ENCODE peak calls at places on chromosomes 4 and X, in seven cellular contexts. One of them, this sample, is unnamed.

GRCh38 chr4:70715097-70715496 is 6.7 kb upstream of the RUFY3 start:
- DNase-seq in AG04450: no peak
- DNase-seq in hepatocyte: no peak
- DNase-seq in psoas muscle: no peak
- DNase-seq in kidney: no peak
- DNase-seq in A549: no peak
- DNase-seq in prostate gland: no peak
- DNase-seq in this sample: no peak

GRCh38 chr4:77538574-77539157 is 67.0 kb upstream of the CXCL13 start:
- DNase-seq in AG04450: no peak
- DNase-seq in hepatocyte: peak; percentile 36
- DNase-seq in psoas muscle: no peak
- DNase-seq in kidney: no peak
- DNase-seq in A549: peak; percentile 60
- DNase-seq in prostate gland: no peak
- DNase-seq in this sample: no peak

GRCh38 chr4:108148316-108148715 is 20.4 kb downstream of the LEF1 start:
- DNase-seq in AG04450: no peak
- DNase-seq in hepatocyte: peak; percentile 23
- DNase-seq in psoas muscle: no peak
- DNase-seq in kidney: no peak
- DNase-seq in A549: no peak
- DNase-seq in prostate gland: no peak
- DNase-seq in this sample: no peak

GRCh38 chrX:106243376-106243775 is 75.3 kb downstream of the PWWP3B start:
- DNase-seq in AG04450: no peak
- DNase-seq in hepatocyte: no peak
- DNase-seq in psoas muscle: no peak
- DNase-seq in kidney: no peak
- DNase-seq in A549: no peak
- DNase-seq in prostate gland: no peak
- DNase-seq in this sample: no peak

GRCh38 chr4:84634961-84635360 is 52.0 kb downstream of the CDS1 start:
- DNase-seq in AG04450: no peak
- DNase-seq in hepatocyte: no peak
- DNase-seq in psoas muscle: no peak
- DNase-seq in kidney: no peak
- DNase-seq in A549: no peak
- DNase-seq in prostate gland: no peak
- DNase-seq in this sample: no peak

GRCh38 chr4:148664636-148665035 is 222.4 kb upstream of the NR3C2 start:
- DNase-seq in AG04450: no peak
- DNase-seq in hepatocyte: no peak
- DNase-seq in psoas muscle: no peak
- DNase-seq in kidney: no peak
- DNase-seq in A549: no peak
- DNase-seq in prostate gland: no peak
- DNase-seq in this sample: no peak

GRCh38 chrX:51568586-51568985 is 50.1 kb downstream of the CENPVL3 start:
- DNase-seq in AG04450: peak; percentile 67
- DNase-seq in hepatocyte: no peak
- DNase-seq in psoas muscle: no peak
- DNase-seq in kidney: no peak
- DNase-seq in A549: peak; percentile 18
- DNase-seq in prostate gland: no peak
- DNase-seq in this sample: no peak

GRCh38 chr4:76984788-76985211 is 35.2 kb downstream of the SEPTIN11 start:
- DNase-seq in AG04450: peak; percentile 100
- DNase-seq in hepatocyte: peak; percentile 88
- DNase-seq in psoas muscle: peak; percentile 64
- DNase-seq in kidney: peak; percentile 74
- DNase-seq in A549: no peak
- DNase-seq in prostate gland: no peak
- DNase-seq in this sample: peak; percentile 78

GRCh38 chr4:73740353-73740778 is at the start of gene CXCL8:
- DNase-seq in AG04450: peak; percentile 38
- DNase-seq in hepatocyte: peak; percentile 24
- DNase-seq in psoas muscle: peak; percentile 30
- DNase-seq in kidney: no peak
- DNase-seq in A549: peak; percentile 90
- DNase-seq in prostate gland: peak; percentile 95
- DNase-seq in this sample: peak; percentile 71

GRCh38 chr4:123127865-123128264 is 205.5 kb upstream of the NUDT6 start:
- DNase-seq in AG04450: no peak
- DNase-seq in hepatocyte: no peak
- DNase-seq in psoas muscle: no peak
- DNase-seq in kidney: no peak
- DNase-seq in A549: no peak
- DNase-seq in prostate gland: no peak
- DNase-seq in this sample: no peak

GRCh38 chr4:622071-622995 is 3.0 kb upstream of the PDE6B start:
- DNase-seq in AG04450: no peak
- DNase-seq in hepatocyte: no peak
- DNase-seq in psoas muscle: no peak
- DNase-seq in kidney: peak; percentile 43
- DNase-seq in A549: no peak
- DNase-seq in prostate gland: no peak
- DNase-seq in this sample: no peak

GRCh38 chr4:102867278-102868152 is 1.3 kb upstream of the CISD2 start:
- DNase-seq in AG04450: no peak
- DNase-seq in hepatocyte: no peak
- DNase-seq in psoas muscle: no peak
- DNase-seq in kidney: no peak
- DNase-seq in A549: peak; percentile 19
- DNase-seq in prostate gland: no peak
- DNase-seq in this sample: no peak

GRCh38 chr4:55727746-55728145 is 91.6 kb upstream of the NMU start:
- DNase-seq in AG04450: no peak
- DNase-seq in hepatocyte: no peak
- DNase-seq in psoas muscle: no peak
- DNase-seq in kidney: no peak
- DNase-seq in A549: no peak
- DNase-seq in prostate gland: no peak
- DNase-seq in this sample: no peak

GRCh38 chr4:99207069-99207743 is 11.8 kb downstream of the ADH6 start:
- DNase-seq in AG04450: no peak
- DNase-seq in hepatocyte: no peak
- DNase-seq in psoas muscle: no peak
- DNase-seq in kidney: no peak
- DNase-seq in A549: no peak
- DNase-seq in prostate gland: no peak
- DNase-seq in this sample: no peak

DNA sequence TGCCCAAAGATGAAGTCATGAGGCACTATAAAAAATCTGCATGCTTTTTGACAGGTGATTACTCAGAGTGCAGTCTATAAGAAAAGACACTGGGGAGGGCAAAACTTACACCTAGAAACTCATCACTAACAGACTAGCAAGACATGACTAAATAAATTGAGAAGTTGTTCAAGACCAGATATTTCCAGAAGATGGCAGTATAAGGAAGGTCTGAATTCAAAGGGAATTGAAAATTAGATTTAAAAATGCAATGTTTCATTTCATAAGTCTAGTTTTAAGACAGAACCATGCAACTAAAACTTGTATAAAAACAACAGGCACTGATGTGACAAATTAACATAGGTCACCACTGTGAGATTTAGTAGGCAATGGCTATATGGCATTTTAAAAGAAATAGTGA is 232.5 kb upstream of the POF1B start:
- DNase-seq in AG04450: no peak
- DNase-seq in hepatocyte: no peak
- DNase-seq in psoas muscle: no peak
- DNase-seq in kidney: no peak
- DNase-seq in A549: peak; percentile 5
- DNase-seq in prostate gland: no peak
- DNase-seq in this sample: no peak
- TF ChIP-seq CTCF in AG04450: peak; percentile 30
- TF ChIP-seq CTCF in hepatocyte: peak; percentile 51
- TF ChIP-seq CTCF in psoas muscle: peak; percentile 37
- TF ChIP-seq CTCF in kidney: peak; percentile 4
- TF ChIP-seq CTCF in A549: peak; percentile 36
- TF ChIP-seq CTCF in prostate gland: peak; percentile 9
- TF ChIP-seq CTCF in this sample: no peak

DNA sequence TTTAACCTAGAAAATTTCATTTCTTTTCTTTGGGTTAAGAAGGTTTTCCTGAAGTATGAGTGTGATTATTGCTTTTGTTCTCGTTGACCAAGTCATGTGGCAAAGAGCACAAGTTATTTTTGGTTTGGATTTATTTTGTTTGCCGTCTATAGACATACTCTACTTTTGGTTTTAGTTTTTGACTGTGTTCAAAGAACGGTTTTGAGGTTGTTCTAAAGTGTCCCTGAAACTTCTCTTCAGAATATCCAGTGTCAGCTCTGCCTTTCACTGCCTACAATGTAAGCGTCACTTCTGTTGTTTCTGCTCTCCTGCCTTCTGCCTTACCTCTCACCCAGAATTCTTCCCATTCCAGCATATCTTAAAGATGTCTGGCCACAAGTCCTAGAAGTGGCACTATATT is 812.2 kb downstream of the C4orf33 start:
- DNase-seq in AG04450: no peak
- DNase-seq in hepatocyte: no peak
- DNase-seq in psoas muscle: no peak
- DNase-seq in kidney: no peak
- DNase-seq in A549: no peak
- DNase-seq in prostate gland: no peak
- DNase-seq in this sample: no peak
- H3K4me3 ChIP-seq in AG04450: no peak overlapping the region
- H3K4me3 ChIP-seq in hepatocyte: no peak overlapping the region
- H3K4me3 ChIP-seq in psoas muscle: no peak overlapping the region
- H3K4me3 ChIP-seq in kidney: no peak overlapping the region
- H3K4me3 ChIP-seq in A549: no peak overlapping the region
- H3K4me3 ChIP-seq in prostate gland: no peak overlapping the region
- H3K4me3 ChIP-seq in this sample: no peak overlapping the region

DNA sequence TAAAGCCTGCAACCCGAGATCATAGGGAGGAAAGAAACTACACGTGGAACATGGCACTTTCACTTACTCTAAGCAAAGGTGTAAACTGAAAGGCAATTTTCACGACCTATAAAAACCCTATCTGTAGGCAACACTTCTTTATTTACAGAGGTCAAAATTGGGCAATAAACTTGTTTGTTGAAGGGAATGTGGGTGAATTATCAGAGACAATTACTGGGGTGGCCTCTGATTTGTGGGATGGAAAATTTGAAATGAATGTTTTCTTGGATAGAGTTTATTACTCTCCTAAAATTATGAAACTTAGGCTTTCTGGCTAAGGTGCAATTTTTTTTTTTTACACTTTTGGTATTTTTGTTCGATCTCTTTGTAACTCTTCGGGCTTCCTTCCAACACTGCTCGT is 734.1 kb upstream of the TENM3 start:
- DNase-seq in AG04450: no peak
- DNase-seq in hepatocyte: no peak
- DNase-seq in psoas muscle: no peak
- DNase-seq in kidney: no peak
- DNase-seq in A549: no peak
- DNase-seq in prostate gland: no peak
- DNase-seq in this sample: no peak
- H3K27ac ChIP-seq in AG04450: no peak overlapping the region
- H3K27ac ChIP-seq in hepatocyte: no peak overlapping the region
- H3K27ac ChIP-seq in psoas muscle: no peak overlapping the region
- H3K27ac ChIP-seq in kidney: no peak overlapping the region
- H3K27ac ChIP-seq in A549: no peak overlapping the region
- H3K27ac ChIP-seq in prostate gland: no peak overlapping the region
- H3K27ac ChIP-seq in this sample: no peak overlapping the region

GRCh38 chrX:9498236-9498635 is 33.4 kb downstream of the TBL1X start:
- DNase-seq in AG04450: no peak
- DNase-seq in hepatocyte: no peak
- DNase-seq in psoas muscle: no peak
- DNase-seq in kidney: no peak
- DNase-seq in A549: no peak
- DNase-seq in prostate gland: no peak
- DNase-seq in this sample: no peak

GRCh38 chrX:9503261-9503660 is 38.4 kb downstream of the TBL1X start:
- DNase-seq in AG04450: no peak
- DNase-seq in hepatocyte: no peak
- DNase-seq in psoas muscle: no peak
- DNase-seq in kidney: no peak
- DNase-seq in A549: no peak
- DNase-seq in prostate gland: no peak
- DNase-seq in this sample: no peak

GRCh38 chrX:9500584-9500983 is 35.7 kb downstream of the TBL1X start:
- DNase-seq in AG04450: no peak
- DNase-seq in hepatocyte: no peak
- DNase-seq in psoas muscle: no peak
- DNase-seq in kidney: no peak
- DNase-seq in A549: no peak
- DNase-seq in prostate gland: no peak
- DNase-seq in this sample: no peak

GRCh38 chrX:9495496-9495895 is 30.6 kb downstream of the TBL1X start:
- DNase-seq in AG04450: no peak
- DNase-seq in hepatocyte: no peak
- DNase-seq in psoas muscle: no peak
- DNase-seq in kidney: no peak
- DNase-seq in A549: no peak
- DNase-seq in prostate gland: no peak
- DNase-seq in this sample: no peak

GRCh38 chrX:9501362-9501761 is 36.5 kb downstream of the TBL1X start:
- DNase-seq in AG04450: no peak
- DNase-seq in hepatocyte: no peak
- DNase-seq in psoas muscle: no peak
- DNase-seq in kidney: no peak
- DNase-seq in A549: no peak
- DNase-seq in prostate gland: no peak
- DNase-seq in this sample: no peak
- TF ChIP-seq CTCF in AG04450: no peak
- TF ChIP-seq CTCF in hepatocyte: no peak
- TF ChIP-seq CTCF in psoas muscle: no peak
- TF ChIP-seq CTCF in kidney: no peak
- TF ChIP-seq CTCF in A549: no peak
- TF ChIP-seq CTCF in prostate gland: no peak
- TF ChIP-seq CTCF in this sample: no peak

DNA sequence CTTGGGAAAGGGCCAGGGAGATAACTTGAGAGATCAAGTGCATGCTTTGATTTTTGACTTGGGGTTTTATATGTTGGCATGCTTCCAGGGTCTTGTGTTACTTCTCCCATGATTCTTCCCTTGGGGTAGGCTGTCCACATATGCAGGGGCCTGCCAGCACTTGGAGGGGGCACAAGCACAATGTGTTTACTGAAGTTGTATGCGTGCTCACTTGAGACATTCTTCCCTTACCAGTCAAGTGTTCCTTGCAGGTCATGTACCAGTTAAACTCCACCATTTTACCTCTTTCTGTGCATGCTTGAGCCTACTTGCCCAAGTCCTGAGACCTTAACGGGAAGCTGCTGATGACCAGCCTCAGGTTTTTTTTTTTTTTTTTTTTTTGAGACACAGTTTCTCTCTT is 1880.5 kb downstream of the ARAP2 start:
- DNase-seq in AG04450: no peak
- DNase-seq in hepatocyte: no peak
- DNase-seq in psoas muscle: no peak
- DNase-seq in kidney: no peak
- DNase-seq in A549: no peak
- DNase-seq in prostate gland: no peak
- DNase-seq in this sample: no peak
- H3K4me3 ChIP-seq in AG04450: no peak overlapping the region
- H3K4me3 ChIP-seq in hepatocyte: no peak overlapping the region
- H3K4me3 ChIP-seq in psoas muscle: no peak overlapping the region
- H3K4me3 ChIP-seq in kidney: no peak overlapping the region
- H3K4me3 ChIP-seq in A549: no peak overlapping the region
- H3K4me3 ChIP-seq in prostate gland: no peak overlapping the region
- H3K4me3 ChIP-seq in this sample: no peak overlapping the region